ENCODE peak calls at places on chromosome 3, in nine cellular contexts. M is left ventricle myocardium inferior; B is psoas muscle; A is cardiac fibroblast; V is MCF 10A; L is heart right ventricle; E is dorsolateral prefrontal cortex; S is omental fat pad; N is CD4-positive, alpha-beta T cell. I is an unnamed sample.

GRCh38 chr3:113533534-113533892 is 1.2 kb downstream of the SIDT1 start:
- DNase-seq in M (no peak), S (no peak), N (peak; percentile 40), B (no peak), E (no peak), A (no peak), L (no peak), V (no peak), I (no peak)

GRCh38 chr3:39095146-39095677 is 12.2 kb downstream of the GORASP1 start:
- DNase-seq in N (no peak), V (no peak), E (no peak), L (no peak), S (no peak), M (no peak), B (no peak), A (no peak), I (no peak)

GRCh38 chr3:182861345-182861744 is 68.0 kb downstream of the ATP11B start:
- DNase-seq in A (no peak), L (no peak), N (no peak), B (no peak), S (no peak), M (no peak), E (no peak), V (no peak), I (no peak)

GRCh38 chr3:66480666-66481065 is 20.2 kb downstream of the LRIG1 start:
- DNase-seq in S (no peak), E (no peak), B (no peak), L (no peak), N (no peak), M (no peak), V (no peak), A (no peak), I (no peak)

GRCh38 chr3:38003371-38003816 is 12.8 kb downstream of the VILL start:
- DNase-seq in L (peak; percentile 75), V (peak; percentile 48), B (peak; percentile 63), S (peak; percentile 69), N (peak; percentile 59), A (peak; percentile 43), M (peak; percentile 67), E (peak; percentile 81), I (peak; percentile 87)

GRCh38 chr3:242986-243706 is 46.6 kb downstream of the CHL1 start:
- DNase-seq in V (peak; percentile 64), S (no peak), A (peak; percentile 11), E (no peak), N (no peak), B (no peak), L (no peak), M (no peak), I (no peak)

GRCh38 chr3:132448211-132448961 is 31.1 kb downstream of the DNAJC13 start:
- DNase-seq in A (peak; percentile 63), M (peak; percentile 33), V (peak; percentile 5), N (no peak), S (peak; percentile 44), E (no peak), L (peak; percentile 21), B (no peak), I (no peak)

GRCh38 chr3:142795332-142795731 is 71.5 kb downstream of the TRPC1 start:
- DNase-seq in B (no peak), A (no peak), V (no peak), L (no peak), S (no peak), E (no peak), M (no peak), N (no peak), I (no peak)

DNA sequence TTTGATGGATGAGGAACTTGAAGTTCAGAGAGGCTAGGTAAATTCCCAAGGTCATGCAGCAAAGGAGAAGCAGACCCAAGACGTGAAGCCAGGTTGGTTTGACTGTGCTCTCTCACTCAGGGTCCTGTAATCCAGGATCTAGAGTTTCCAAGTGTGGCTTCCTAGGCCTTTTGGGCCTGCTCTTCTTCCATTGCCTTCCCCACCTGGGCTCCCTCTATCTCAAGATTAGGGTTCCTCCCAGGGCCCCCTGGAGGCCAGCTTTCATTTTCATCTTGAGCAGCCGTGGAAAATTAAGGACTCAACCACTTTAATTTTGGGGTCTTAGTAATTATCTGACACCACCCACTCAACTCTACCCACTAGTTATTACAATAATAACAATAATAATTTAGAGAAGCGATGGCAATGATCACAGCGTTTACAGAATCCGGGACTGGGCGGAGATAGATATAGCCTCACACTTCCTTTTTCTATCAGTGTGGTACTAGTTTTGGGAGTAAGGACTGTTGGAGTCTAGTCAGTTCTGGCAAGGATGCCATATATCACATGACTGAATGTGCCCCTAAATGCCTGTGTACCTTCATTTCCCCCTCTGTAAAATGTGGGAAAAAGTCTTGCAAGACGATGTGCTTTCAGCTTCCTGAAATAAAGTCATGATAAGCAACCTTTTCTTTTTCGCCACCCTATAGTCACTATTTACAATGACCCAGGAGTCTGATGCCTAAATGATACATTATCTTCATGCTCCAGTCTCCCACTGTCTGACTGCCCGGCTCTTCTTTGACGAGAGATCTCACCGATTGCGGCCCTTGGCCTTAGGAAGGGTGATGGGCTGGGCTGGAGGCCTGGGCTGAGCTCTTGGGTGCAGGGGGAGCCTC is 30.2 kb upstream of the MAGEF1 start:
- DNase-seq in L (no peak), A (no peak), N (no peak), V (no peak), E (no peak), B (no peak), S (no peak), M (no peak), I (no peak)
- TF ChIP-seq CTCF in L (no peak), A (no peak), N (no peak), V (no peak), E (no peak), B (no peak), S (no peak), M (no peak), I (no peak)

GRCh38 chr3:116453676-116454346 is 8.5 kb upstream of the LSAMP start:
- DNase-seq in S (no peak), M (no peak), N (no peak), V (peak; percentile 7), L (no peak), E (no peak), B (no peak), A (peak; percentile 12), I (no peak)
- TF ChIP-seq CTCF in S (no peak), M (no peak), N (no peak), V (no peak), L (no peak), E (peak; percentile 63), B (peak; percentile 4), A (no peak), I (peak; percentile 61)

GRCh38 chr3:184323696-184324095 is 9.3 kb downstream of the EIF4G1 start:
- DNase-seq in A (no peak), S (no peak), B (peak; percentile 69), M (no peak), V (no peak), E (no peak), N (no peak), L (no peak), I (no peak)

GRCh38 chr3:184320099-184320445 is 5.7 kb downstream of the EIF4G1 start:
- DNase-seq in S (peak; percentile 85), B (peak; percentile 98), N (peak; percentile 26), L (peak; percentile 96), V (peak; percentile 99), A (peak; percentile 97), E (peak; percentile 97), M (peak; percentile 97), I (no peak)

GRCh38 chr3:184322731-184323487 is 8.5 kb downstream of the EIF4G1 start:
- DNase-seq in A (no peak), N (no peak), E (no peak), V (no peak), M (no peak), B (peak; percentile 77), S (no peak), L (no peak), I (no peak)

GRCh38 chr3:184325269-184325668 is 10.9 kb downstream of the EIF4G1 start:
- DNase-seq in S (no peak), M (no peak), L (no peak), B (no peak), V (no peak), E (no peak), N (no peak), A (no peak), I (no peak)

DNA sequence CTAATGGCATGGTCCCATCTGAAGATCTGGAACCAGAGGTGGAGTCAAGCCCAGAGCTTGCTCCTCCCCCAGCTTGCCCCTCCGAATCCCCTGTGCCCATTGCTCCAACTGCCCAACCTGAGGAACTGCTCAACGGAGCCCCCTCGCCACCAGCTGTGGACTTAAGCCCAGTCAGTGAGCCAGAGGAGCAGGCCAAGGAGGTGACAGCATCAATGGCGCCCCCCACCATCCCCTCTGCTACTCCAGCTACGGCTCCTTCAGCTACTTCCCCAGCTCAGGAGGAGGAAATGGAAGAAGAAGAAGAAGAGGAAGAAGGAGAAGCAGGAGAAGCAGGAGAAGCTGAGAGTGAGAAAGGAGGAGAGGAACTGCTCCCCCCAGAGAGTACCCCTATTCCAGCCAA is 7.3 kb downstream of the EIF4G1 start:
- DNase-seq in S (no peak), V (no peak), A (no peak), E (no peak), M (no peak), B (no peak), N (no peak), L (no peak), I (no peak)
- TF ChIP-seq CTCF in S (no peak), V (no peak), A (no peak), E (no peak), M (no peak), B (no peak), N (no peak), L (no peak), I (no peak)

GRCh38 chr3:121662742-121663141 is 2.0 kb upstream of the HCLS1 start:
- DNase-seq in B (no peak), M (no peak), S (no peak), N (no peak), L (no peak), V (no peak), E (no peak), A (no peak), I (no peak)

GRCh38 chr3:121661376-121661775 is 673 bp upstream of the HCLS1 start:
- DNase-seq in S (no peak), A (no peak), E (no peak), B (no peak), L (no peak), N (no peak), M (no peak), V (no peak), I (no peak)

GRCh38 chr3:121663171-121663847 is 2.6 kb upstream of the HCLS1 start:
- DNase-seq in L (no peak), N (no peak), E (no peak), A (no peak), M (no peak), V (no peak), S (no peak), B (no peak), I (no peak)

GRCh38 chr3:121658716-121659435 is 1.8 kb downstream of the HCLS1 start:
- DNase-seq in N (no peak), L (no peak), S (no peak), A (no peak), V (no peak), E (no peak), M (no peak), B (no peak), I (no peak)

DNA sequence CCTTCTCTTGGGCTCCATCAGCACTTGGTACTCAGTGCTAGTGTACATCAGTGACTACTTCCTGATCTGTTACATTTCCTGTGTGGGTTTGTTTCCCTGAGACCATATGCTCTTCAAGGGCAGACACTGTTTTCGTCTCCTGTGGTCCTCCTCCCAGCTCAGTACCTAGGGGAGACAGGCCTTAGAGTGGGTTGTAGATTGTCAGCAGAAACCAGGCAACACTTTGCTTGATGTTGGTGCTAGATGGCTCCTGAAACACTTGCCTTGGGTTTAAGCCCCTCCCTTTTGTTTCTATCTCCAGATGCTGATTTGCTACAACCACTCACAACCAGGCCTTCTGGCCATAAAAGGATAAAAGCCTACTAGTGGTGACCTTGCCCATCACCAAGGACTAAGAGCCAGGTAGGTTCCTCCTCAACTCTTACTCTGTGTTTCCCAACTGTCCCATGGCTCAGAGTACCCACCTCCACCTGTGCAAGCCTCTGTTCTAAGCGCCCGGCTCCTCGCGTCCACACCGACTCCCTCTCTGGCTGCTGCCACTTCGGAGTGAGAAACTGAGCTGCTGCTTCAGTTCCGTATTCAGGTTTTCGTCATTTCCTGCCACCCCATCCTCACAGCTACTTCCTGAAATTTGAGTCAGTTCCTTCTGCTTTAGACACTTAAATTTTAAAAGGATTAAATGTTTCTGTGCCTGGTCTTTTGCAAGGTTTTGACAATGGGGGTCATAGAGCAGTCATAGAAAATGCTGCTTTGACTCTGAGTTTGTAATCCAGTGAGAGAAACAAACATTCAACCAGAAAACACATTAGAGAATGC is at the start of gene HCLS1:
- DNase-seq in A (peak; percentile 44), N (peak; percentile 68), M (peak; percentile 34), B (peak; percentile 25), S (no peak), V (no peak), E (no peak), L (peak; percentile 31), I (no peak)
- TF ChIP-seq CTCF in A (no peak), N (no peak), M (no peak), B (no peak), S (no peak), V (no peak), E (no peak), L (no peak), I (no peak)

I was measured in neural crest cell.